ENCODE peak calls at places on chromosome 1, in nine cellular contexts. C, N, V, E, M, X, F, U and O are unnamed samples.

GRCh38 chr1:172322219-172323061 is 98.0 kb upstream of the C1orf105 start:
- DNase-seq in M (no peak), X (peak; percentile 85), E (no peak), F (peak; percentile 37), N (no peak), V (peak; percentile 51), C (peak; percentile 70), U (no peak), O (no peak)

GRCh38 chr1:167501513-167502191 is 16.7 kb downstream of the CD247 start:
- DNase-seq in U (no peak), N (no peak), M (no peak), E (no peak), F (no peak), X (no peak), V (no peak), C (no peak), O (no peak)

GRCh38 chr1:182259229-182259872 is 132.2 kb downstream of the GLUL start:
- DNase-seq in X (no peak), U (peak; percentile 30), F (peak; percentile 46), E (peak; percentile 95), V (peak; percentile 76), N (no peak), M (no peak), C (peak; percentile 60), O (peak; percentile 76)

GRCh38 chr1:38529946-38530345 is 329.6 kb downstream of the RRAGC start:
- DNase-seq in X (no peak), M (no peak), E (no peak), N (no peak), V (no peak), U (no peak), F (no peak), C (no peak), O (no peak)

GRCh38 chr1:5638582-5638981 is 353.6 kb downstream of the NPHP4 start:
- DNase-seq in X (peak; percentile 28), U (no peak), N (no peak), C (no peak), V (no peak), M (peak; percentile 12), F (no peak), E (no peak), O (no peak)

GRCh38 chr1:201848230-201848629 is 19.3 kb downstream of the IPO9 start:
- DNase-seq in N (no peak), E (no peak), C (no peak), F (no peak), X (no peak), M (no peak), V (no peak), U (no peak), O (no peak)

GRCh38 chr1:229022595-229023350 is 248.1 kb upstream of the RAB4A start:
- DNase-seq in V (no peak), E (no peak), F (no peak), N (no peak), M (no peak), C (no peak), U (no peak), X (no peak), O (no peak)

GRCh38 chr1:154567386-154568164 is at the start of gene CHRNB2:
- DNase-seq in F (peak; percentile 56), E (peak; percentile 80), V (peak; percentile 83), U (peak; percentile 57), M (peak; percentile 96), C (peak; percentile 66), N (peak; percentile 79), X (peak; percentile 89), O (peak; percentile 76)

GRCh38 chr1:213761845-213762407 is 225.8 kb upstream of the PROX1 start:
- DNase-seq in N (no peak), X (no peak), C (no peak), E (peak; percentile 68), U (no peak), M (peak; percentile 52), V (no peak), F (no peak), O (peak; percentile 27)

GRCh38 chr1:204628868-204629267 is 56.7 kb downstream of the LRRN2 start:
- DNase-seq in E (no peak), C (no peak), X (no peak), F (no peak), M (no peak), N (no peak), U (no peak), V (no peak), O (no peak)

GRCh38 chr1:196701144-196701543 is 49.3 kb downstream of the CFH start:
- DNase-seq in E (no peak), C (no peak), U (no peak), X (no peak), V (no peak), F (no peak), M (no peak), N (no peak), O (no peak)

GRCh38 chr1:210236840-210237409 is 4.3 kb downstream of the SERTAD4 start:
- DNase-seq in N (no peak), U (peak; percentile 65), M (no peak), X (no peak), F (peak; percentile 76), V (peak; percentile 68), C (peak; percentile 85), E (no peak), O (no peak)
- H3K4me1 ChIP-seq in N (peaks cover 9% of the 10 kb centered on the region), U (no peaks in the 10 kb centered on the region), M (peaks cover 9% of the 10 kb centered on the region), X (peaks cover 3% of the 10 kb centered on the region), F (peaks cover 46% of the 10 kb centered on the region), V (peaks cover 15% of the 10 kb centered on the region), C (peaks cover 42% of the 10 kb centered on the region), E (no peaks in the 10 kb centered on the region), O (peaks cover 12% of the 10 kb centered on the region)

GRCh38 chr1:21338568-21339401 is 48.5 kb upstream of the ECE1 start:
- DNase-seq in C (peak; percentile 72), N (peak; percentile 77), M (no peak), E (no peak), X (peak; percentile 81), U (peak; percentile 87), V (peak; percentile 94), F (peak; percentile 81), O (no peak)
- H3K9me3 ChIP-seq in C (no peaks in the 10 kb centered on the region), N (no peaks in the 10 kb centered on the region), M (no peaks in the 10 kb centered on the region), E (no peaks in the 10 kb centered on the region), X (no peaks in the 10 kb centered on the region), U (no peaks in the 10 kb centered on the region), V (no peaks in the 10 kb centered on the region), F (no peaks in the 10 kb centered on the region), O (no peaks in the 10 kb centered on the region)

GRCh38 chr1:161177936-161178244 is 583 bp upstream of the B4GALT3 start:
- DNase-seq in X (no peak), U (no peak), F (no peak), C (peak; percentile 1), M (no peak), V (no peak), N (no peak), E (no peak), O (no peak)
- H3K4me1 ChIP-seq in X (no peaks in the 10 kb centered on the region), U (no peaks in the 10 kb centered on the region), F (peaks cover 28% of the 10 kb centered on the region), C (peaks cover 23% of the 10 kb centered on the region), M (no peaks in the 10 kb centered on the region), V (peaks cover 16% of the 10 kb centered on the region), N (peaks cover 9% of the 10 kb centered on the region), E (peaks cover 30% of the 10 kb centered on the region), O (peaks cover 61% of the 10 kb centered on the region)

GRCh38 chr1:48996311-48996710 is 219.6 kb upstream of the BEND5 start:
- DNase-seq in V (no peak), E (no peak), X (no peak), C (no peak), U (no peak), N (no peak), M (no peak), F (no peak), O (no peak)

DNA sequence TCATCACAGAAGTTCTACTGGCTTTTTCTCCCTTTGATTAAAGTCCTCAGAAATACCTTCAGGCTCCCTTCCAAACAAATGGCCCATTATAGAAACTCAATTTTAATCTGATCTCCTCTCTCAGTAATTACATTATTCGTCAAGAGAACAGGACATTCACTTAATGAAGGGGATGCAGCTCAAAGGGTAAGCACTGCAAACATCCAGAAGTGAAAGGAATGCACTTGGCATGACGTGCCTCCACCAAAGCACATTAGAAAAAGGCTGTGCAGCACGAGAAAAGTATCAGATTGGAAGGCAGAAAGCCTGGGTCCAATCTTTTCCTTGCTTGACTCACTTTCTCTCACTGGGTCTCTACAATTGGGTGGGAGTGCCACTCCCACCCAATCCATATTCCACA is 222.6 kb upstream of the BEND5 start:
- DNase-seq in E (no peak), M (no peak), N (no peak), V (no peak), F (no peak), U (no peak), X (no peak), C (no peak), O (no peak)
- H3K9me3 ChIP-seq in E (no peaks in the 10 kb centered on the region), M (peaks cover 32% of the 10 kb centered on the region), N (no peaks in the 10 kb centered on the region), V (no peaks in the 10 kb centered on the region), F (no peaks in the 10 kb centered on the region), U (no peaks in the 10 kb centered on the region), X (no peaks in the 10 kb centered on the region), C (no peaks in the 10 kb centered on the region), O (no peaks in the 10 kb centered on the region)

GRCh38 chr1:66351913-66352312 is 182.0 kb upstream of the SGIP1 start:
- DNase-seq in C (no peak), U (no peak), M (no peak), V (no peak), N (no peak), E (no peak), F (no peak), X (no peak), O (peak; percentile 83)
- H3K4me1 ChIP-seq in C (peaks cover 61% of the 10 kb centered on the region), U (peaks cover 16% of the 10 kb centered on the region), M (peaks cover 20% of the 10 kb centered on the region), V (peaks cover 92% of the 10 kb centered on the region), N (peaks cover 33% of the 10 kb centered on the region), E (peaks cover 9% of the 10 kb centered on the region), F (peaks cover 74% of the 10 kb centered on the region), X (no peaks in the 10 kb centered on the region), O (peaks cover 98% of the 10 kb centered on the region)

DNA sequence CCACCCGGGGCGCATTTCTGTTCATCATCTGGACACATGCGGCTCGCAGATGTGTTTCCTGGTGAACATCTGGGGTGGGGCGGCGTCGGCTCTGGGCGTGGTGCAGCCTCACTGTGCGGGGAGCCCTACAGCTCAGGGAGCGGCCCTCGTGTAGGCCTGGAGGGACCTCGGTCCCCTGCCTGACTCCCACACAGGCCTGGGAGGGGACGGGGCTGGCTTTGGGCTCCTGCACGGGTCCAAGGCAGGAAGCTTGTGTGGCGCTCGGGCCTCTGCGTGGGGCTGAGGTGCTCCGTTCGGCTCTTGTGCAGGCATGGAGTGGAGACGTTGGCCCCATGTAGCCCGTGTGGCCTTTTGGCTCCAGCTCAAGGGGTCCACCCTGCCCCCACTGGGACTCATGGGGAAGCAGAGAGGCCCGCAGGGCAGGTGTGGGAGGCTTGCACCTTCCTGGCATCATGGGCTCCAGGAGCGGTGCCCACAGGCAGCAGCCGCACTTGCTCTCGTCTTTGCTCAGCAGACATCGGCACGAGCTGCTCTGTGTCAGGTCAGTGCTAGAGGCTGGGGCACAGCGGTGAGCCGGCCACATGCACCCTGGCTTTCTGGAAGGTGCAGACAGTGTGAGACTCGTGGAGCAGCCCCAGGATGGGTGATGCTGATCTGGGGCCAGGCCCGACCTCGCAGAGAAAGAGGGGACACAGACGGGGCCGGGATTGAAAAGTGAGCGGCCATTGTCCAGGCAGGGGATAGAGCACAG is 90.1 kb upstream of the ACTRT2 start:
- DNase-seq in V (no peak), X (no peak), M (no peak), N (no peak), U (no peak), C (no peak), F (no peak), E (no peak), O (no peak)
- H3K9me3 ChIP-seq in V (no peaks in the 10 kb centered on the region), X (no peaks in the 10 kb centered on the region), M (peaks cover 76% of the 10 kb centered on the region), N (no peaks in the 10 kb centered on the region), U (no peaks in the 10 kb centered on the region), C (no peaks in the 10 kb centered on the region), F (no peaks in the 10 kb centered on the region), E (no peaks in the 10 kb centered on the region), O (no peaks in the 10 kb centered on the region)

DNA sequence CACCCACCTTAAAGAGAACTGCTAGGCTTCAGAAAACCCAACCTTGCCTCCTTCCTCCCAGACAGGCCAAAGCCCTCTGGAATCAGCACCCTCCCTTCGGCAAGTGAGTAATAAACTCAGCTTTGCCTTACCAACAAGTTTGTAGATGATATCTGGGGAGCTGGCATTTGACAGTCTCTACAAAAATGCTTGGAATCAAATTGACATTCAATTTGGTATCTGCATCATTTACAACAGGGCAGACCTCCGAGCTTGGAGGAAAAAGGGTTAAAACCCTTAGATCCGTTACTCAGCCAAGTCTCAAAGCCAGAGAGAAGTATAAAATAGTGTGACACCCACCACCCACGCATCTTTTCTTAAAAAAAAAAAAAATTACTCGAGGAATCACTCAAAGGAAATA is 149.3 kb upstream of the EDN2 start:
- DNase-seq in U (no peak), F (no peak), N (no peak), C (no peak), X (no peak), E (no peak), M (no peak), V (no peak), O (no peak)
- H3K4me1 ChIP-seq in U (no peaks in the 10 kb centered on the region), F (no peaks in the 10 kb centered on the region), N (no peaks in the 10 kb centered on the region), C (no peaks in the 10 kb centered on the region), X (no peaks in the 10 kb centered on the region), E (peaks cover 10% of the 10 kb centered on the region), M (no peaks in the 10 kb centered on the region), V (no peaks in the 10 kb centered on the region), O (peaks cover 13% of the 10 kb centered on the region)